ENCODE peak calls at places on chromosome 16, in four cellular contexts. R, N, W and A are unnamed samples.

GRCh38 chr16:65769055-65769465 is 597.4 kb upstream of the CDH5 start:
- DNase-seq in R (no peak), N (no peak), W (no peak), A (no peak)

GRCh38 chr16:71648162-71648561 is 22.2 kb downstream of the MARVELD3 start:
- DNase-seq in R (no peak), N (no peak), W (no peak), A (no peak)

GRCh38 chr16:30065943-30066881 is 652 bp downstream of the ALDOA start:
- DNase-seq in R (peak), N (peak), W (peak), A (no peak)

GRCh38 chr16:86491643-86492030 is 18.7 kb upstream of the FOXF1 start:
- DNase-seq in R (no peak), N (no peak), W (no peak), A (no peak)

GRCh38 chr16:64627781-64628180 is 494.1 kb downstream of the CDH11 start:
- DNase-seq in R (no peak), N (no peak), W (no peak), A (no peak)

GRCh38 chr16:80682435-80683070 is 121.8 kb downstream of the CDYL2 start:
- DNase-seq in R (no peak), N (peak), W (peak), A (no peak)

GRCh38 chr16:72977127-72977526 is 70.8 kb downstream of the ZFHX3 start:
- DNase-seq in R (no peak), N (no peak), W (no peak), A (no peak)

GRCh38 chr16:1310832-1311200 is 1.4 kb downstream of the UBE2I start:
- DNase-seq in R (no peak), N (no peak), W (peak), A (no peak)

GRCh38 chr16:82146957-82147356 is 23.1 kb downstream of the MPHOSPH6 start:
- DNase-seq in R (no peak), N (no peak), W (no peak), A (no peak)

GRCh38 chr16:47976609-47977180 is 179.1 kb downstream of the ABCC12 start:
- DNase-seq in R (no peak), N (no peak), W (no peak), A (no peak)

GRCh38 chr16:52785653-52786052 is 238.7 kb upstream of the TOX3 start:
- DNase-seq in R (no peak), N (no peak), W (no peak), A (no peak)

GRCh38 chr16:69106491-69107291 is 1.2 kb downstream of the HAS3 start:
- DNase-seq in R (no peak), N (no peak), W (no peak), A (no peak)

GRCh38 chr16:76235025-76235424 is 42.2 kb upstream of the CNTNAP4 start:
- DNase-seq in R (no peak), N (no peak), W (no peak), A (no peak)

GRCh38 chr16:80280557-80280956 is 260.2 kb upstream of the DYNLRB2 start:
- DNase-seq in R (no peak), N (no peak), W (no peak), A (no peak)

GRCh38 chr16:66107661-66108060 is 258.8 kb upstream of the CDH5 start:
- DNase-seq in R (no peak), N (peak), W (peak), A (no peak)

GRCh38 chr16:85935957-85936760 is 37.2 kb downstream of the IRF8 start:
- DNase-seq in R (no peak), N (no peak), W (no peak), A (no peak)

GRCh38 chr16:16028311-16028999 is 79.0 kb downstream of the ABCC1 start:
- DNase-seq in R (no peak), N (no peak), W (no peak), A (no peak)

GRCh38 chr16:77459534-77460412 is 24.9 kb upstream of the ADAMTS18 start:
- DNase-seq in R (no peak), N (no peak), W (no peak), A (no peak)

GRCh38 chr16:9665851-9666271 is 516.4 kb downstream of the GRIN2A start:
- DNase-seq in R (no peak), N (no peak), W (no peak), A (no peak)

GRCh38 chr16:30051518-30051917 is 14.0 kb upstream of the ALDOA start:
- DNase-seq in R (no peak), N (peak), W (peak), A (no peak)

GRCh38 chr16:27724491-27724878 is 174.5 kb downstream of the KATNIP start:
- DNase-seq in R (no peak), N (no peak), W (no peak), A (no peak)

GRCh38 chr16:48583075-48584065 is 26.6 kb downstream of the N4BP1 start:
- DNase-seq in R (no peak), N (no peak), W (peak), A (no peak)

GRCh38 chr16:83005653-83006160 is 378.9 kb downstream of the CDH13 start:
- DNase-seq in R (no peak), N (no peak), W (peak), A (peak)

GRCh38 chr16:30767767-30768465 is 5.8 kb downstream of the RNF40 start:
- DNase-seq in R (peak), N (no peak), W (no peak), A (no peak)

GRCh38 chr16:67663877-67664222 is 2.7 kb downstream of the ENKD1 start:
- DNase-seq in R (no peak), N (no peak), W (no peak), A (no peak)

GRCh38 chr16:49557070-49557446 is 183.5 kb downstream of the C16orf78 start:
- DNase-seq in R (no peak), N (no peak), W (no peak), A (no peak)

GRCh38 chr16:3819741-3820724 is 60.5 kb downstream of the CREBBP start:
- DNase-seq in R (peak), N (peak), W (peak), A (peak)

GRCh38 chr16:76164970-76165558 is 112.1 kb upstream of the CNTNAP4 start:
- DNase-seq in R (no peak), N (no peak), W (no peak), A (no peak)

GRCh38 chr16:70804153-70804728 is 3.3 kb upstream of the VAC14 start:
- DNase-seq in R (no peak), N (peak), W (peak), A (no peak)

GRCh38 chr16:56749806-56750491 is 20.0 kb downstream of the NUP93 start:
- DNase-seq in R (no peak), N (no peak), W (peak), A (no peak)

GRCh38 chr16:87637357-87637756 is 35.0 kb downstream of the JPH3 start:
- DNase-seq in R (no peak), N (no peak), W (no peak), A (no peak)

GRCh38 chr16:87634411-87634810 is 32.1 kb downstream of the JPH3 start:
- DNase-seq in R (no peak), N (no peak), W (no peak), A (no peak)

GRCh38 chr16:87636741-87637140 is 34.4 kb downstream of the JPH3 start:
- DNase-seq in R (no peak), N (no peak), W (no peak), A (no peak)

GRCh38 chr16:87636050-87636684 is 33.9 kb downstream of the JPH3 start:
- DNase-seq in R (peak), N (peak), W (peak), A (peak)

GRCh38 chr16:87635541-87636049 is 33.3 kb downstream of the JPH3 start:
- DNase-seq in R (peak), N (peak), W (peak), A (no peak)
- TF ChIP-seq CTCF in R (peak), N (peak), W (peak), A (peak)

GRCh38 chr16:89924298-89924924 is 1.3 kb downstream of the TUBB3 start:
- DNase-seq in R (no peak), N (peak), W (peak), A (no peak)
- TF ChIP-seq CTCF in R (no peak), N (no peak), W (no peak), A (no peak)

GRCh38 chr16:87851601-87852000 is 17.7 kb downstream of the SLC7A5 start:
- DNase-seq in R (no peak), N (no peak), W (no peak), A (no peak)
- TF ChIP-seq CTCF in R (no peak), N (no peak), W (no peak), A (no peak)

GRCh38 chr16:12804395-12804794 is 708 bp upstream of the CPPED1 start:
- DNase-seq in R (no peak), N (no peak), W (no peak), A (no peak)

GRCh38 chr16:12805091-12805490 is 1.4 kb upstream of the CPPED1 start:
- DNase-seq in R (no peak), N (no peak), W (no peak), A (no peak)

GRCh38 chr16:12802048-12802447 is 1.6 kb downstream of the CPPED1 start:
- DNase-seq in R (no peak), N (no peak), W (no peak), A (no peak)

GRCh38 chr16:12802661-12803060 is 1.0 kb downstream of the CPPED1 start:
- DNase-seq in R (no peak), N (no peak), W (no peak), A (no peak)

DNA sequence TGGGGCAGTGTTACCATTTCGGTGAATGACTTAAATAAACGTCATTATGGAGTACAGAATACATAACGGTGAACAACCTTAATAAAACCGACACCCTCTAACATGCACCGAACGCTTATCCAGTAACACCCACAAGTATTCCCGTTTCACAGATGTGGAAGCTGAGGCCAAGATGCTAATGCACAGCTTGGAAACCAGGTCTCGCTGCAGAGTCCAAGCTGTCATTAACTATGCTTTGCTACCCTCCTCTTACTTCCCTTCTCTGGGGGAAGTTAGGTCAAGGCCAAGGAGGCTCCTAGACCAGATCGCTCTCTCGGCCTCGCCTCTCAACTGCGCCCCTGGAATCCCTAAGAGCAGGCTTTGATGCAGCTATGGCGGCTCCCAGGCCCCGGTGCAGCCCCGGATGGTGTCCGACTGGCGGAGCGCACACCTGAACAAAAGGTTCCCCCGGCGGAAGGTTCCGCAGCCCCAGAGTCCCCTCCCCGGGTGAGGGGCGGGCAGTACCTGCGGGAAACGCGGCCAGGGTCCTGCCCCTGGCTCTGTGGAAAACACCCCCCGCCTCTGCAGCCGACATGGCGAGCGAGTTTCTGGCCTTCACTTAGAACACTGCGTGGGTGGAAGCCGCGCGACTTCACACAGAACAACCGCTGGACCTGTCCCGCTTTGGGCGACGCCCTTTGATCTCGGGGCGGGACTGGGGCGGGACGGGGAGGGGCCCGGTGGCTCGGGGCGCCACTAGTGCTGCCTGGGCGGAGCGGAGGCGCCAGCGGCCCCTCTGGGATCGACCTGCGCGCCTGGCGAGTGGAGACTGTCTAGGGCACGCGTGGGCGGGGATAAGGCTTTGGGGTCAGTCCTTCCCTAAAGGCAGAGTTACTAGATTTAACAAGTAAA is at the start of gene CPPED1:
- DNase-seq in R (peak), N (peak), W (peak), A (peak)
- TF ChIP-seq CTCF in R (peak), N (no peak), W (no peak), A (no peak)

GRCh38 chr16:89357460-89357859 is 132.9 kb downstream of the ANKRD11 start:
- DNase-seq in R (no peak), N (no peak), W (no peak), A (no peak)
- TF ChIP-seq CTCF in R (no peak), N (no peak), W (no peak), A (no peak)

DNA sequence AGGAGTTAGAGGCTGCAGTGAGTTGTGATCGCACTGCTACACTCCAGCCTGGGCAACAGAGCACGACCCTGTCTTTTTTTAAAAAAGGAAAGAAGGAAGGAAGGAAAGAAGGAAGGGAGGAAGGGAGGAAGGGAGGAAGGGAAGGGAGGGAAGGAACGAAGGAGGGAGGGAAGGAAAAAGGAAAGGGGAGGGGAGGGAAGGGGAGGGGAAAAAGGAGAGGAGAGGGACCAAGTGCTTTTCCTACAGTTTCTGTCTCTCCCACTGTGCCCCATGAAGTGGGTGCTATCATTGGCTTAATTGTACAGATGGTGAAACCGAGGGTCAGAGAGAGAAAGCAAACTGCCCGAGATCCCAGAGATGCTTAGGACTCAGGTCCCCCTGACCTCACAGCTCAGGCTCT is 57.6 kb downstream of the SOCS1 start:
- DNase-seq in R (no peak), N (no peak), W (no peak), A (no peak)
- TF ChIP-seq CTCF in R (no peak), N (no peak), W (no peak), A (no peak)

GRCh38 chr16:58126451-58126968 is 2.7 kb downstream of the CFAP20 start:
- DNase-seq in R (no peak), N (no peak), W (no peak), A (no peak)
- TF ChIP-seq CTCF in R (no peak), N (no peak), W (no peak), A (no peak)

GRCh38 chr16:22623351-22623781 is 112.7 kb downstream of the NPIPB5 start:
- DNase-seq in R (no peak), N (peak), W (peak), A (no peak)

GRCh38 chr16:22627043-22627442 is 116.4 kb downstream of the NPIPB5 start:
- DNase-seq in R (no peak), N (no peak), W (no peak), A (no peak)

GRCh38 chr16:22624759-22625533 is 114.3 kb downstream of the NPIPB5 start:
- DNase-seq in R (no peak), N (no peak), W (no peak), A (no peak)

GRCh38 chr16:22624038-22624656 is 113.5 kb downstream of the NPIPB5 start:
- DNase-seq in R (no peak), N (no peak), W (no peak), A (no peak)

GRCh38 chr16:22625948-22626347 is 115.3 kb downstream of the NPIPB5 start:
- DNase-seq in R (no peak), N (peak), W (peak), A (no peak)
- TF ChIP-seq CTCF in R (no peak), N (no peak), W (no peak), A (no peak)